ENCODE peak calls at places on chromosomes 4 and X, in seven cellular contexts. L, Z, Q, M, R, X and B are unnamed samples.

GRCh38 chr4:73576366-73576765 is 43.9 kb downstream of the RASSF6 start:
- DNase-seq in L (peak; percentile 58), Z (no peak), Q (no peak), M (peak; percentile 26), R (peak; percentile 25), X (no peak), B (peak; percentile 14)

GRCh38 chrX:46967547-46967946 is 55.3 kb downstream of the JADE3 start:
- DNase-seq in L (peak; percentile 4), Z (no peak), Q (no peak), M (no peak), R (no peak), X (no peak), B (no peak)

GRCh38 chrX:16312761-16313623 is 145.7 kb downstream of the MAGEB17 start:
- DNase-seq in L (no peak), Z (no peak), Q (no peak), M (no peak), R (no peak), X (no peak), B (no peak)

GRCh38 chrX:14352511-14352910 is 176.8 kb upstream of the GLRA2 start:
- DNase-seq in L (peak; percentile 53), Z (no peak), Q (no peak), M (no peak), R (peak; percentile 4), X (no peak), B (no peak)

GRCh38 chr4:86359944-86360478 is at the start of gene MAPK10:
- DNase-seq in L (peak; percentile 71), Z (peak; percentile 99), Q (peak; percentile 97), M (peak; percentile 88), R (peak; percentile 92), X (peak; percentile 75), B (peak; percentile 3)

GRCh38 chr4:793941-794621 is 31.8 kb downstream of the CPLX1 start:
- DNase-seq in L (no peak), Z (peak; percentile 85), Q (no peak), M (no peak), R (peak; percentile 18), X (no peak), B (no peak)

GRCh38 chrX:10939384-10939783 is 171.7 kb upstream of the HCCS start:
- DNase-seq in L (no peak), Z (no peak), Q (no peak), M (peak; percentile 12), R (peak; percentile 37), X (no peak), B (peak; percentile 11)

GRCh38 chrX:74382613-74383012 is 38.7 kb upstream of the SLC16A2 start:
- DNase-seq in L (peak; percentile 69), Z (peak; percentile 90), Q (peak; percentile 59), M (peak; percentile 65), R (peak; percentile 74), X (peak; percentile 34), B (peak; percentile 62)

GRCh38 chr4:118743867-118744266 is 58.7 kb downstream of the METTL14 start:
- DNase-seq in L (peak; percentile 82), Z (no peak), Q (no peak), M (no peak), R (peak; percentile 42), X (no peak), B (no peak)

GRCh38 chrX:71550578-71550977 is 17.7 kb downstream of the OGT start:
- DNase-seq in L (no peak), Z (no peak), Q (no peak), M (no peak), R (no peak), X (no peak), B (no peak)
- H3K79me2 ChIP-seq in L (peaks cover 100% of the 10 kb centered on the region), Z (peaks cover 28% of the 10 kb centered on the region), Q (peaks cover 72% of the 10 kb centered on the region), M (peaks cover 66% of the 10 kb centered on the region), R (peaks cover 16% of the 10 kb centered on the region), X (peaks cover 40% of the 10 kb centered on the region), B (peaks cover 55% of the 10 kb centered on the region)

DNA sequence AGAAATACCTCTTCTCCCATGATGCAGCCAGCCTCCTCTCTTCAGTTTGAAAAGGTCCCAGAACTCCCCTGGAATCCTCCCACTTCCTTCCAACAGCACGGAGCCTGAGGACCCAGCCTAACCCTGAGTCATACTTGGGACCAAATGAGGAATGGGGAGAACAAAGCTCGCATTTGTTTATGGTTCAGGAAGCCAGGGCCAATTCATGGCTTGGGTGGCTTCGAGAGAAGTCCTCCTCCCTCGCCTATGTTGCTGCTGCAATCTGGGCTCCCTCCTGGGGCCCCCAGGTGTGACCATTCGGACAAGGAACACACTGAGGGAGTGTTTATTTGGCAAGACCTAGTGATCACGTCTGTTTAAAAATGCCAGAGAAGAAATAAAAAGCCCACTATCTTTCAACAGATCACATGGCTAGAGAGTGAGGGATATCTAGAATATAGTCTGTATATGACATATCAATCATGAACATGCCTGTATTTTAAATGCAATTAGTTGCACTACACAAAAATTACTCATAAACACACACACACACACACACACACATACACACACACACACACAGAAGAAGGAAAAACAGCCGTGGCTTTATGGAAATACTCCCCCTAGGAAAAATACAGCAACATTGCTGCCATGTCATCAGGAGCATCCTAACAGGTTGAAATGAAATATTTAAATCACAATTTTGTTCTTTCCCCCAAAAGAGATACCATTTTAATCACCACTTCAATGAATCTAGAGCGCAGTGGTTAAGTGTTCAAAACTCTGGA is 155.7 kb upstream of the MAP3K15 start:
- DNase-seq in L (peak; percentile 85), Z (no peak), Q (no peak), M (peak; percentile 77), R (peak; percentile 84), X (peak; percentile 48), B (peak; percentile 86)
- H3K4me3 ChIP-seq in L (peak overlapping the region; percentile 82), Z (no peak overlapping the region), Q (no peak overlapping the region), M (peak overlapping the region; percentile 65), R (peak overlapping the region; percentile 64), X (no peak overlapping the region), B (peak overlapping the region; percentile 31)

DNA sequence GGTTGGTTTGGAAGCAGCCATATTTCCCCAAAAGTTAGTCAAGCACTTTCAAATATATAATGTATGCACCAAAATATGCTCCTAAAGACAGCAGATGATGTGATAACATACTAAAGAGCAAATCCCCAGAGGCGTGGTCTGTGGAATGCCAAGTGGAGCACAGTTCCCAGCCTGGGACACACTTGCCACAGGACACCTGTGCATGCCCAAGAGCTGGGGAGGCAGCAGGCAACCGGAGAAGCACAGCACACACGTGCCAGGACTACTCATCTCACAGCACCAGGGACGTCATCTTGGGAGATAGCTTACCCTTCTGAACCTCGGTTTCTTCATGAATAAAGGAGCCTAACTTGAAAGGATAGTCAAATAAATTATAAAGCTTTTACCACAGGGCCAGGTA is 12.4 kb downstream of the STX18 start:
- DNase-seq in L (no peak), Z (no peak), Q (no peak), M (no peak), R (no peak), X (no peak), B (no peak)
- H3K79me2 ChIP-seq in L (peaks cover 97% of the 10 kb centered on the region), Z (peaks cover 81% of the 10 kb centered on the region), Q (peaks cover 89% of the 10 kb centered on the region), M (peaks cover 58% of the 10 kb centered on the region), R (peaks cover 26% of the 10 kb centered on the region), X (peaks cover 27% of the 10 kb centered on the region), B (peaks cover 43% of the 10 kb centered on the region)

GRCh38 chr4:31294655-31295054 is 574.5 kb downstream of the PCDH7 start:
- DNase-seq in L (no peak), Z (no peak), Q (no peak), M (no peak), R (no peak), X (no peak), B (no peak)

GRCh38 chr4:31295081-31295480 is 574.9 kb downstream of the PCDH7 start:
- DNase-seq in L (no peak), Z (no peak), Q (no peak), M (peak; percentile 57), R (peak; percentile 63), X (no peak), B (no peak)

GRCh38 chr4:31290836-31291235 is 570.7 kb downstream of the PCDH7 start:
- DNase-seq in L (no peak), Z (no peak), Q (no peak), M (no peak), R (no peak), X (no peak), B (no peak)

GRCh38 chr4:31291238-31291637 is 571.1 kb downstream of the PCDH7 start:
- DNase-seq in L (no peak), Z (peak; percentile 67), Q (peak; percentile 30), M (no peak), R (no peak), X (no peak), B (no peak)
- H3K4me3 ChIP-seq in L (no peak overlapping the region), Z (peak overlapping the region; percentile 1), Q (no peak overlapping the region), M (no peak overlapping the region), R (no peak overlapping the region), X (no peak overlapping the region), B (no peak overlapping the region)

DNA sequence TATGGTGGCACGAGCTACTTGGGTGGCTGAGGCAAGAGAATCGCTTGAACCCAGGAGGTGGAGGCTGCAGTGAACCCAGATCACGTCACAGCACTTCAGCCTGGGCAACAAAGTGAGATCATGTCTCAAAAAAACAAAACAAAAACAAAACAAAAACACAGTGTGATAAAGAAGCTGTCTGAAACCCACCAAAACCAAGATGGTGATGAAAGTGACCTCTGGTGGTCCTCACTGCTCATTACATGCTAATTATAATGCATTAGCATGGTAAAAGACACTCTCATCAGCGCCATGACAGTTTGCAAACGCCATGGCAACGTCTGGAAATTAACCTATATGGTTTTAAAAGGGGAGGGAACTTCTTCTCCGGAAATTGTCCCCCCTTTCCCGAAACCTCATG is 29.4 kb upstream of the OPHN1 start:
- DNase-seq in L (peak; percentile 52), Z (peak; percentile 71), Q (peak; percentile 40), M (peak; percentile 11), R (peak; percentile 26), X (peak; percentile 64), B (no peak)
- H3K79me2 ChIP-seq in L (no peaks in the 10 kb centered on the region), Z (no peaks in the 10 kb centered on the region), Q (no peaks in the 10 kb centered on the region), M (no peaks in the 10 kb centered on the region), R (no peaks in the 10 kb centered on the region), X (no peaks in the 10 kb centered on the region), B (no peaks in the 10 kb centered on the region)

DNA sequence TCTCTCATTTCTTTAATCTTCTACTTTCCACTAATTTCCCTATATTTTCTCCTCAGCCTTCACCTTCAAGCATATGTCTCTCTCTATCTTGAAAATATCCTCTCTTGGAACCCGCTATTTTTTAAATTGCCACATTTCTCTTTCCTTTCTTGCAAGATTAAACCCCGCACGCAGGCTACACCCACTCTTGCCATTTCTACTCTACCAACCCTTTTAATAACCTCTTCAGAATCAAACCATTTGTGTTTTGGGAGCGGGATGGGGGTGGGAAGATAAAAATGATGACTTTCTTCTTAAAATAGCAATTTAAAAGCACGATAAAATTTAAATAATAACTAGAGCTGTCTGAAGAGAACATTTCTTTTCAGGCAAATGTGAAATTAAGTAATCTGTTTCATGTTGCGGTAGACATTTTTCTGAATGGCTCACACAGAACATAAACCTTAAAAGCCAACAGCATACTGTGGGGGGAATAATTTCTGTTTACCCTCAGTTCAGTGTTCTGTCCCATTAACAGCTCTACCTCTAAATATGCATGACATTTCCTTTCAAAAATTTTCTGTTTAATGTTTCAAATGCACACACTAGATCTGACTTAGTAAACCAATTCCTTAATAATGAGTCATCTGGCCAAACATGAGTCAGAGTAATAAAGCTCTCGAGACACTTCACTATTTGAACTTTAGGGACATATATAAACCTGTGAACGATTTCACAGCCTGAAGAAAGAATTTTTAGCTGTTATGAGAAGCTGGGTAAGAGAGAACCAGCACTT is 20.5 kb downstream of the ARSJ start:
- DNase-seq in L (peak; percentile 88), Z (no peak), Q (no peak), M (peak; percentile 95), R (peak; percentile 96), X (peak; percentile 95), B (peak; percentile 86)
- H3K4me3 ChIP-seq in L (peak overlapping the region; percentile 53), Z (no peak overlapping the region), Q (no peak overlapping the region), M (peak overlapping the region; percentile 11), R (peak overlapping the region; percentile 37), X (peak overlapping the region; percentile 10), B (peak overlapping the region; percentile 27)

GRCh38 chr4:6783111-6783981 is 819 bp downstream of the KIAA0232 start:
- DNase-seq in L (peak; percentile 94), Z (peak; percentile 95), Q (peak; percentile 85), M (peak; percentile 58), R (peak; percentile 76), X (peak; percentile 84), B (peak; percentile 82)
- H3K79me2 ChIP-seq in L (peaks cover 52% of the 10 kb centered on the region), Z (peaks cover 51% of the 10 kb centered on the region), Q (peaks cover 51% of the 10 kb centered on the region), M (peaks cover 52% of the 10 kb centered on the region), R (peaks cover 44% of the 10 kb centered on the region), X (peaks cover 47% of the 10 kb centered on the region), B (peaks cover 53% of the 10 kb centered on the region)

GRCh38 chr4:9916937-9917336 is 104.4 kb downstream of the SLC2A9 start:
- DNase-seq in L (no peak), Z (no peak), Q (no peak), M (no peak), R (no peak), X (no peak), B (no peak)
- H3K4me3 ChIP-seq in L (no peak overlapping the region), Z (no peak overlapping the region), Q (no peak overlapping the region), M (no peak overlapping the region), R (no peak overlapping the region), X (no peak overlapping the region), B (no peak overlapping the region)